ENCODE peak calls at places on chromosomes 11 and 22, in five cellular contexts. One of them, this sample, is unnamed.

GRCh38 chr11:12897867-12898266 is 111.2 kb upstream of the RASSF10 start:
- DNase-seq in GM23338: no peak
- DNase-seq in WERI-Rb-1: no peak
- DNase-seq in WTC11: no peak
- DNase-seq in NCI-H345: no peak
- DNase-seq in this sample: no peak

GRCh38 chr11:44313701-44314489 is 4.0 kb upstream of the ALX4 start:
- DNase-seq in GM23338: no peak
- DNase-seq in WERI-Rb-1: no peak
- DNase-seq in WTC11: no peak
- DNase-seq in NCI-H345: no peak
- DNase-seq in this sample: no peak

GRCh38 chr11:1197886-1198765 is 24.7 kb upstream of the MUC5B start:
- DNase-seq in GM23338: peak; percentile 55
- DNase-seq in WERI-Rb-1: peak; percentile 6
- DNase-seq in WTC11: peak; percentile 47
- DNase-seq in NCI-H345: no peak
- DNase-seq in this sample: no peak

GRCh38 chr22:31923166-31923565 is 21.2 kb upstream of the YWHAH start:
- DNase-seq in GM23338: no peak
- DNase-seq in WERI-Rb-1: no peak
- DNase-seq in WTC11: no peak
- DNase-seq in NCI-H345: no peak
- DNase-seq in this sample: no peak

GRCh38 chr11:102840018-102840417 is 3.4 kb downstream of the MMP3 start:
- DNase-seq in GM23338: no peak
- DNase-seq in WERI-Rb-1: no peak
- DNase-seq in WTC11: no peak
- DNase-seq in NCI-H345: peak; percentile 84
- DNase-seq in this sample: no peak

GRCh38 chr22:30421695-30422480 is 3.7 kb upstream of the MTFP1 start:
- DNase-seq in GM23338: no peak
- DNase-seq in WERI-Rb-1: no peak
- DNase-seq in WTC11: no peak
- DNase-seq in NCI-H345: no peak
- DNase-seq in this sample: no peak

GRCh38 chr11:134537941-134538340 is 125.9 kb upstream of the B3GAT1 start:
- DNase-seq in GM23338: no peak
- DNase-seq in WERI-Rb-1: peak; percentile 34
- DNase-seq in WTC11: no peak
- DNase-seq in NCI-H345: no peak
- DNase-seq in this sample: no peak

GRCh38 chr11:19080579-19080993 is 20.1 kb upstream of the MRGPRX2 start:
- DNase-seq in GM23338: no peak
- DNase-seq in WERI-Rb-1: no peak
- DNase-seq in WTC11: no peak
- DNase-seq in NCI-H345: no peak
- DNase-seq in this sample: no peak

GRCh38 chr11:86174101-86175046 is 70.2 kb upstream of the EED start:
- DNase-seq in GM23338: no peak
- DNase-seq in WERI-Rb-1: peak; percentile 64
- DNase-seq in WTC11: no peak
- DNase-seq in NCI-H345: no peak
- DNase-seq in this sample: peak; percentile 50